ENCODE peak calls at places on chromosomes 2 and 18, in five cellular contexts. M, Z, W, L and G are unnamed samples.

GRCh38 chr2:28556303-28556702 is 60.4 kb downstream of the PLB1 start:
- DNase-seq in M (no peak), Z (no peak), W (no peak), L (no peak), G (no peak)

GRCh38 chr18:32893915-32894314 is 121.1 kb upstream of the KLHL14 start:
- DNase-seq in M (no peak), Z (no peak), W (no peak), L (no peak), G (no peak)

GRCh38 chr18:63681449-63682381 is 20.0 kb upstream of the SERPINB3 start:
- DNase-seq in M (no peak), Z (no peak), W (no peak), L (no peak), G (no peak)

GRCh38 chr18:10094154-10094553 is 180.3 kb downstream of the VAPA start:
- DNase-seq in M (peak), Z (no peak), W (no peak), L (no peak), G (no peak)

GRCh38 chr2:188811522-188811921 is 162.7 kb upstream of the COL3A1 start:
- DNase-seq in M (peak), Z (no peak), W (no peak), L (no peak), G (no peak)

GRCh38 chr2:28415010-28415409 is 22.4 kb downstream of the FOSL2 start:
- DNase-seq in M (no peak), Z (no peak), W (no peak), L (no peak), G (peak)

GRCh38 chr2:216710531-216711282 is 15.4 kb upstream of the IGFBP5 start:
- DNase-seq in M (no peak), Z (no peak), W (no peak), L (no peak), G (no peak)

GRCh38 chr2:189830510-189830909 is 46.3 kb downstream of the PMS1 start:
- DNase-seq in M (no peak), Z (no peak), W (no peak), L (no peak), G (no peak)

GRCh38 chr18:2898131-2898640 is 51.4 kb downstream of the EMILIN2 start:
- DNase-seq in M (peak), Z (no peak), W (no peak), L (no peak), G (peak)

GRCh38 chr18:9575558-9575957 is 38.8 kb downstream of the PPP4R1 start:
- DNase-seq in M (peak), Z (peak), W (peak), L (peak), G (no peak)

GRCh38 chr2:219178377-219179175 is 501 bp downstream of the RETREG2 start:
- DNase-seq in M (peak), Z (no peak), W (no peak), L (peak), G (no peak)

GRCh38 chr18:21179590-21180220 is 62.3 kb upstream of the GREB1L start:
- DNase-seq in M (peak), Z (peak), W (no peak), L (peak), G (no peak)

GRCh38 chr2:186770332-186770946 is 76.6 kb downstream of the FAM171B start:
- DNase-seq in M (no peak), Z (no peak), W (no peak), L (no peak), G (no peak)

GRCh38 chr2:62565309-62565908 is 59.4 kb upstream of the TMEM17 start:
- DNase-seq in M (no peak), Z (no peak), W (no peak), L (no peak), G (no peak)

GRCh38 chr2:239720411-239721365 is 304.5 kb downstream of the NDUFA10 start:
- DNase-seq in M (no peak), Z (no peak), W (peak), L (no peak), G (peak)

GRCh38 chr18:11669948-11670275 is 19.2 kb upstream of the GNAL start:
- DNase-seq in M (no peak), Z (no peak), W (no peak), L (no peak), G (no peak)

GRCh38 chr18:36831139-36831538 is 2.2 kb downstream of the KIAA1328 start:
- DNase-seq in M (peak), Z (no peak), W (no peak), L (no peak), G (no peak)

GRCh38 chr2:64325477-64325851 is 128.5 kb upstream of the LGALSL start:
- DNase-seq in M (peak), Z (no peak), W (no peak), L (no peak), G (no peak)

GRCh38 chr18:59848002-59848401 is 51.8 kb upstream of the PMAIP1 start:
- DNase-seq in M (no peak), Z (no peak), W (no peak), L (no peak), G (no peak)

GRCh38 chr2:203873921-203874631 is 6.5 kb downstream of the CTLA4 start:
- DNase-seq in M (no peak), Z (no peak), W (no peak), L (no peak), G (no peak)

GRCh38 chr18:10453885-10454772 is at the start of gene APCDD1:
- DNase-seq in M (no peak), Z (no peak), W (peak), L (peak), G (no peak)

GRCh38 chr2:223549215-223549614 is 52.9 kb downstream of the SCG2 start:
- DNase-seq in M (peak), Z (peak), W (no peak), L (peak), G (no peak)

GRCh38 chr2:155546715-155547555 is 785.6 kb downstream of the NR4A2 start:
- DNase-seq in M (no peak), Z (no peak), W (no peak), L (no peak), G (no peak)

DNA sequence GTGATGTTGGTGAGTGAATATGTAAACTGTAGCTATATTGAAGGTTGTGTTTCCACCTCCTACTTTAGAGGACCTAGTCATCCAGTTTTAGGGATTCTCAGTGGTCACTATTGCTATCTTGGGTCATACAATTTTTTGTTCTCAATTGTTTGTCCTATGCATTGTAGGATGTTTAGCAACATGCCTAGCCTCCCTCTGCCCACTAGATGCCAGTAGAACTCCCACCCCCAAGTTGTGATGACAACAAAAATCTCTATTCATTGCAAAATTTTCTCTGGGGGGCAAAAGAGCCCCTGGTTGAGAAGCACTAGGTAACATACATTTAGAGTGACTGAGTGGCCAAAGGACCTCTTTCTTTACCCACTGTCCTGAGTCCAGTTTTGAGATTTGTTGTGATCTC is 87.3 kb downstream of the LRRTM4 start:
- DNase-seq in M (no peak), Z (no peak), W (no peak), L (no peak), G (no peak)
- TF ChIP-seq CTCF in M (no peak), Z (no peak), W (no peak), L (no peak), G (peak)

GRCh38 chr2:233865838-233866237 is 2.3 kb downstream of the MSL3B start:
- DNase-seq in M (no peak), Z (no peak), W (no peak), L (no peak), G (no peak)
- TF ChIP-seq CTCF in M (peak), Z (no peak), W (no peak), L (peak), G (peak)

DNA sequence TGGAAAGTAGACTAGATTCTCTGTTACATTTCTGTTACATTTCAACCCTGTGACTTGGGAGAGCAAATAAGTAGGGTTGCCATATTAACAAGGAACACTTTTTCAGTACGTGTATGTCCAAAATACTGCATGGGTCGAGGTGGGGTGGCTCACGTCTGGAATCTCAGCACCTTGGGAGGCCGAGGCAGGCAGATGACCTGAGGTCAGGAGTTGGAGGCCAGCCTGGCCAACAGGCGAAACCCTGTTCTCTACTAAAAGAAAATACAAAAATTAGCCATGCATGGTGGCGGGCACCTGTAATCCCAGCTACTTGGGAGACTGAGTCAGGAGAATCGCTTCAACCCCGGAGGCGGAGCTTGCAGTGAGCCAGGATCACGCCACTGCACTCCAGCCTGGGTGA is 11.2 kb downstream of the SLC66A3 start:
- DNase-seq in M (no peak), Z (no peak), W (peak), L (no peak), G (no peak)
- TF ChIP-seq CTCF in M (no peak), Z (no peak), W (no peak), L (no peak), G (no peak)

DNA sequence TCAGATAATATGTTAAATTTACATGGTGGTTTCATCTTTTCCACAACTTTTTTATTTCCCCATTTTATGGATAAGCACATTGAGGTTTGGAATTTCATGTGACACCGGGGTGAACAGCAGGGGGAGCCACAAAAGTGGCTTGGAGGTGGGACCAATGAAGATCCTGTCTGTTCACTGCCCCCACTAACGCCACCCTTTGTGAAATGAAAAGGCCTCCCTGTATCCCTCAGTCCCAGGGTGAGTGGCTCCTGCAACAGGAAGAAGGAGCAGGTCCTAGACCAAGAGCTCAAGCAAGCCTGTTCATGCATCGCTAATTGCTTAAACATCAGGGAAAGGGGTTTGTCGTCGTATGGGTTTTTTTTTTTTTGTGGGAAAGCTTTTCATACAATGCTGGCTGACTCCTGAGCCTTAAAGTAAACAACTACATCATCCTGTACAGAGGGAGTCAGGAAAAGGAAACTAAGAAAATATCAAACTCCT is 267.8 kb upstream of the EPAS1 start:
- DNase-seq in M (no peak), Z (peak), W (no peak), L (no peak), G (no peak)
- TF ChIP-seq CTCF in M (peak), Z (peak), W (no peak), L (no peak), G (peak)

GRCh38 chr2:39693275-39693674 is 27.6 kb downstream of the TMEM178A start:
- DNase-seq in M (no peak), Z (no peak), W (no peak), L (no peak), G (no peak)

GRCh38 chr2:39701137-39701536 is 35.4 kb downstream of the TMEM178A start:
- DNase-seq in M (no peak), Z (no peak), W (no peak), L (no peak), G (no peak)

GRCh38 chr2:39696072-39696471 is 30.4 kb downstream of the TMEM178A start:
- DNase-seq in M (peak), Z (peak), W (no peak), L (no peak), G (no peak)

GRCh38 chr2:39697480-39697879 is 31.8 kb downstream of the TMEM178A start:
- DNase-seq in M (no peak), Z (no peak), W (no peak), L (no peak), G (no peak)

GRCh38 chr2:39696838-39697237 is 31.1 kb downstream of the TMEM178A start:
- DNase-seq in M (peak), Z (peak), W (no peak), L (no peak), G (no peak)
- TF ChIP-seq CTCF in M (peak), Z (peak), W (no peak), L (no peak), G (peak)

GRCh38 chr2:178069551-178069950 is 3.0 kb downstream of the PDE11A start:
- DNase-seq in M (peak), Z (no peak), W (no peak), L (no peak), G (no peak)
- TF ChIP-seq CTCF in M (no peak), Z (no peak), W (no peak), L (no peak), G (peak)

DNA sequence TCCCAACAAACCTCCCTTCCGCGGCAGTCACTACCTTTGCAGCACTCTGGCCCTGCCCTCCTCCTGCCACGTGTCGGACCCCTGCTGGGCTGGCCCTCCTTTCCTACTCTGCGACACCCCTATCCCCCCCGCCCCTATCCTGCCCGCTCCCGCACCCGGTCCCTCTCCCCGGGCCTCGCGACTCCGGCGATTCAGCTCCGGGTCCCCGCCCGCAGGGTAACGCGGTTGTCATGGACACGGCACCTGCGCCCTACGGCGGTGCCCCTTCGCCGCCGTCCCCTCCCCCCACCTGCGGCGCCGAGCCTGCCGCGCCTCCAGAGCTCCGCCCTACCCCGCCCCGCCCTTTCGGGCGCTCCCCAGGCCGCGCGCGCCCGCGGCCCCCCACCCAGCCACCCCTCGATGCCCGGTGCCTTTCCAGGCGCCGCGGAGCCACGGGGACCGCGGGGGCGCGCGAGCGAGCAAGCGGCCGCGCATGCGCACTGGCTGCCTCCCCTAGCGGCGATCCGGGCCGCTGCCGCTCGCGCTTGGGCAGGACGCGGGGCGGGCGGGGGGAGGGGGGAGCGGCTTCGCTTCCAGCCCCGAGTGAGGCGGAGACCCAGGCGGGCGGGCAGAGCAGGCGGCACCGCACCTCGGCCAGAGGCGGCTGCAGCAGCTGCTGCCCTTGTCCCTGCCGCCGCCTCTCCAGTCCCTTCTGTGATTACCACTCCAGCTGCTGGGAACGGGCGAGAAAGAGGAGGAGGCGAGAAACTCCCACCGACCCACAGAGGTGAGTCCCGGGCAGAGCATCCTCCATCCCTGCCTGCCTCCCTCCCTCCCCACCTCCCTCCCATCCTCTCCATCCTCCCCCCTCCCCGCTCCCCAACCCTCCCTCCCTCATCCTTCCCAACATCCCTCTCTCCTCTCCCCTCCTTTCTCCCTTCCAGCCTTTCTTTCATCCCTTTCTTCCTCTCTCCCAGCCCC is at the start of gene CTNNA2:
- DNase-seq in M (no peak), Z (no peak), W (no peak), L (peak), G (no peak)
- TF ChIP-seq CTCF in M (no peak), Z (no peak), W (peak), L (peak), G (peak)